ENCODE peak calls at places on chromosomes 7 and 10, in six cellular contexts. G, Z, W, P, K and E are unnamed samples.

GRCh38 chr7:92835140-92835850 is 1.1 kb downstream of the CDK6 start:
- DNase-seq in W (no peak), P (no peak), Z (peak; percentile 63), G (peak; percentile 58), K (peak; percentile 82), E (peak; percentile 71)

GRCh38 chr7:116674508-116675173 is 2.6 kb downstream of the MET start:
- DNase-seq in P (no peak), W (no peak), Z (no peak), K (no peak), G (no peak), E (peak; percentile 89)

GRCh38 chr10:129761573-129761972 is 202.5 kb downstream of the EBF3 start:
- DNase-seq in Z (no peak), W (no peak), P (no peak), G (no peak), K (no peak), E (no peak)

GRCh38 chr7:106767498-106768323 is 97.4 kb upstream of the PIK3CG start:
- DNase-seq in K (peak; percentile 60), Z (no peak), P (no peak), G (no peak), W (no peak), E (no peak)

GRCh38 chr10:59878289-59878688 is 28.1 kb downstream of the CCDC6 start:
- DNase-seq in G (no peak), W (no peak), Z (no peak), K (peak; percentile 44), P (no peak), E (no peak)

GRCh38 chr7:83852136-83852535 is 203.2 kb upstream of the SEMA3E start:
- DNase-seq in W (no peak), K (no peak), Z (no peak), P (no peak), G (no peak), E (peak; percentile 79)

GRCh38 chr10:74753295-74754211 is 72.8 kb upstream of the KAT6B start:
- DNase-seq in W (no peak), G (no peak), P (no peak), K (no peak), Z (no peak), E (no peak)

GRCh38 chr7:6614941-6615737 is at the start of gene ZNF853:
- DNase-seq in P (peak; percentile 22), G (no peak), Z (peak; percentile 45), K (no peak), W (no peak), E (no peak)

GRCh38 chr10:72808001-72808400 is 85.5 kb upstream of the OIT3 start:
- DNase-seq in W (no peak), Z (no peak), G (no peak), P (peak; percentile 31), K (no peak), E (no peak)

GRCh38 chr10:63719174-63719856 is 198.1 kb downstream of the REEP3 start:
- DNase-seq in W (no peak), P (no peak), Z (no peak), G (no peak), K (no peak), E (no peak)

GRCh38 chr7:80225361-80225760 is 90.7 kb downstream of the GNAI1 start:
- DNase-seq in K (peak; percentile 32), G (no peak), W (no peak), P (no peak), Z (no peak), E (no peak)

GRCh38 chr7:83547526-83547925 is 101.4 kb downstream of the SEMA3E start:
- DNase-seq in P (peak; percentile 92), G (no peak), Z (no peak), W (no peak), K (peak; percentile 50), E (peak; percentile 82)

GRCh38 chr7:49893131-49893530 is 119.7 kb downstream of the VWC2 start:
- DNase-seq in Z (no peak), W (no peak), P (no peak), K (no peak), G (no peak), E (no peak)

GRCh38 chr10:82411416-82411815 is 536.4 kb downstream of the NRG3 start:
- DNase-seq in G (no peak), K (no peak), P (no peak), Z (no peak), W (no peak), E (no peak)

GRCh38 chr10:132565516-132566209 is 28.1 kb downstream of the INPP5A start:
- DNase-seq in G (no peak), Z (no peak), K (no peak), W (no peak), P (no peak), E (no peak)

GRCh38 chr10:84348431-84348830 is 20.0 kb downstream of the CCSER2 start:
- DNase-seq in G (no peak), K (peak; percentile 60), Z (no peak), W (no peak), P (no peak), E (no peak)

GRCh38 chr7:7354674-7355073 is 172.3 kb downstream of the C1GALT1 start:
- DNase-seq in P (no peak), W (no peak), Z (no peak), G (no peak), K (no peak), E (peak; percentile 60)

GRCh38 chr10:82252081-82252480 is 377.1 kb downstream of the NRG3 start:
- DNase-seq in Z (no peak), K (peak; percentile 30), W (no peak), P (no peak), G (no peak), E (peak; percentile 9)

GRCh38 chr10:47438857-47439474 is 44.9 kb downstream of the ANXA8 start:
- DNase-seq in W (peak; percentile 43), G (no peak), P (no peak), K (peak; percentile 83), Z (peak; percentile 57), E (peak; percentile 62)

GRCh38 chr7:518630-519428 is 817 bp downstream of the PDGFA start:
- DNase-seq in Z (peak; percentile 47), K (peak; percentile 88), W (peak; percentile 45), P (peak; percentile 26), G (no peak), E (peak; percentile 82)

GRCh38 chr10:102131286-102132170 is 1.3 kb upstream of the PPRC1 start:
- DNase-seq in G (no peak), P (no peak), W (no peak), Z (no peak), K (no peak), E (peak; percentile 57)

GRCh38 chr10:131584286-131584685 is 272.8 kb upstream of the TCERG1L start:
- DNase-seq in Z (no peak), K (no peak), P (no peak), W (no peak), G (no peak), E (no peak)

GRCh38 chr10:113133497-113133896 is 183.4 kb downstream of the TCF7L2 start:
- DNase-seq in Z (no peak), G (no peak), K (peak; percentile 64), P (no peak), W (no peak), E (no peak)

GRCh38 chr10:44911081-44911540 is at the start of gene TMEM72:
- DNase-seq in K (no peak), G (no peak), Z (no peak), W (no peak), P (no peak), E (no peak)

GRCh38 chr10:16440396-16441105 is 3.7 kb downstream of the PTER start:
- DNase-seq in G (no peak), P (no peak), Z (no peak), K (peak; percentile 13), W (no peak), E (peak; percentile 88)

GRCh38 chr7:47340490-47340889 is 241.4 kb downstream of the TNS3 start:
- DNase-seq in P (no peak), Z (no peak), W (no peak), G (no peak), K (no peak), E (no peak)

GRCh38 chr10:105352281-105352680 is 711.2 kb downstream of the SORCS3 start:
- DNase-seq in G (no peak), Z (no peak), W (no peak), P (no peak), K (no peak), E (no peak)

GRCh38 chr7:44608916-44609648 is 2.7 kb downstream of the OGDH start:
- DNase-seq in K (peak; percentile 33), Z (no peak), P (no peak), G (no peak), W (no peak), E (no peak)

GRCh38 chr7:158355456-158356065 is 232.1 kb downstream of the PTPRN2 start:
- DNase-seq in G (no peak), Z (no peak), K (no peak), P (no peak), W (no peak), E (no peak)

GRCh38 chr10:21888959-21889358 is 114.6 kb downstream of the DNAJC1 start:
- DNase-seq in Z (no peak), K (no peak), W (no peak), P (no peak), G (peak; percentile 22), E (no peak)

GRCh38 chr7:47574473-47575328 is 7.2 kb downstream of the TNS3 start:
- DNase-seq in K (no peak), P (no peak), W (no peak), G (no peak), Z (no peak), E (no peak)

GRCh38 chr7:6246257-6246917 is 26.0 kb downstream of the CYTH3 start:
- DNase-seq in P (no peak), K (peak; percentile 59), W (no peak), G (no peak), Z (no peak), E (no peak)

GRCh38 chr10:22629126-22629525 is 85.3 kb downstream of the PIP4K2A start:
- DNase-seq in W (no peak), Z (no peak), G (no peak), P (no peak), K (no peak), E (no peak)

GRCh38 chr10:89337493-89337892 is 9.7 kb downstream of the IFIT3 start:
- DNase-seq in G (no peak), Z (no peak), W (no peak), P (no peak), K (peak; percentile 45), E (peak; percentile 78)

GRCh38 chr10:61784354-61785131 is 117.0 kb upstream of the ARID5B start:
- DNase-seq in W (no peak), P (no peak), Z (no peak), K (no peak), G (no peak), E (no peak)

GRCh38 chr7:149293946-149294640 is 32.1 kb downstream of the ZNF783 start:
- DNase-seq in Z (no peak), K (no peak), P (no peak), G (no peak), W (no peak), E (no peak)